ENCODE peak calls at places on chromosomes 13 and 19, in eight cellular contexts. T is SIG-M5, R is sciatic nerve, V is omental fat pad, Z is AG09319, E is GM23338, U is NCI-H1092, F is pancreas. O is an unnamed sample.

GRCh38 chr13:33279414-33279813 is 6.1 kb downstream of the STARD13 start:
- DNase-seq in R (no peak), F (no peak), T (no peak), V (no peak), Z (no peak), E (no peak), U (no peak), O (no peak)

GRCh38 chr13:57030671-57031070 is 110.0 kb upstream of the PRR20A start:
- DNase-seq in U (no peak), R (no peak), E (peak), T (no peak), V (no peak), Z (no peak), F (no peak), O (no peak)

GRCh38 chr19:46224773-46225172 is 4.8 kb upstream of the IGFL1 start:
- DNase-seq in R (no peak), Z (no peak), V (no peak), T (no peak), U (no peak), F (no peak), E (no peak), O (no peak)

GRCh38 chr13:98511435-98511834 is 65.5 kb downstream of the STK24 start:
- DNase-seq in U (no peak), Z (no peak), F (no peak), R (no peak), T (no peak), V (no peak), E (no peak), O (no peak)

GRCh38 chr13:20001351-20001750 is 42.8 kb downstream of the ZMYM2 start:
- DNase-seq in E (no peak), F (no peak), T (no peak), Z (no peak), V (no peak), R (no peak), U (no peak), O (no peak)

GRCh38 chr19:57559008-57559403 is 657 bp downstream of the ZNF550 start:
- DNase-seq in E (peak), V (no peak), Z (no peak), F (peak), U (no peak), T (no peak), R (no peak), O (no peak)

GRCh38 chr13:31433756-31434155 is 234.0 kb downstream of the B3GLCT start:
- DNase-seq in T (no peak), R (no peak), V (no peak), Z (no peak), U (no peak), E (no peak), F (no peak), O (no peak)

GRCh38 chr13:87274209-87274819 is 396.9 kb upstream of the SLITRK5 start:
- DNase-seq in T (no peak), E (peak), U (peak), V (no peak), Z (peak), R (no peak), F (no peak), O (no peak)

GRCh38 chr19:30266687-30267086 is 105.5 kb upstream of the ZNF536 start:
- DNase-seq in E (no peak), U (no peak), F (no peak), R (no peak), V (no peak), T (no peak), Z (no peak), O (no peak)

GRCh38 chr19:5292453-5292842 is 48.2 kb downstream of the PTPRS start:
- DNase-seq in Z (no peak), F (peak), R (no peak), U (no peak), E (no peak), V (no peak), T (no peak), O (no peak)

GRCh38 chr19:49875801-49876421 is 1.2 kb downstream of the AKT1S1 start:
- DNase-seq in T (no peak), F (peak), V (no peak), U (peak), Z (no peak), E (peak), R (peak), O (no peak)

GRCh38 chr13:44373601-44374347 is at the start of gene SERP2:
- DNase-seq in U (no peak), Z (no peak), F (peak), R (peak), V (no peak), E (peak), T (no peak), O (no peak)

GRCh38 chr19:36245210-36246005 is 30.5 kb downstream of the ZNF146 start:
- DNase-seq in V (no peak), E (peak), T (no peak), F (no peak), R (no peak), Z (no peak), U (no peak), O (no peak)

GRCh38 chr19:6663236-6664187 is 6.4 kb downstream of the TNFSF14 start:
- DNase-seq in Z (no peak), U (no peak), E (no peak), T (no peak), V (no peak), F (no peak), R (no peak), O (no peak)

GRCh38 chr13:110471833-110472162 is 89.7 kb downstream of the RAB20 start:
- DNase-seq in E (no peak), V (no peak), R (no peak), U (no peak), F (no peak), Z (no peak), T (peak), O (no peak)

GRCh38 chr13:48783181-48783630 is 129.5 kb downstream of the CYSLTR2 start:
- DNase-seq in Z (peak), U (no peak), F (no peak), T (peak), V (peak), R (peak), E (no peak), O (peak)

GRCh38 chr13:84686458-84686857 is 804.2 kb upstream of the SLITRK1 start:
- DNase-seq in T (no peak), F (no peak), R (no peak), Z (no peak), U (no peak), V (no peak), E (no peak), O (no peak)

GRCh38 chr19:7304200-7304599 is 10.0 kb upstream of the INSR start:
- DNase-seq in E (no peak), F (no peak), V (no peak), R (peak), Z (no peak), T (no peak), U (no peak), O (no peak)

GRCh38 chr19:8965887-8966286 is 44.3 kb downstream of the MUC16 start:
- DNase-seq in U (no peak), E (no peak), V (no peak), F (no peak), R (no peak), Z (no peak), T (no peak), O (no peak)

GRCh38 chr13:59633290-59633689 is 530.4 kb downstream of the DIAPH3 start:
- DNase-seq in T (no peak), F (no peak), R (no peak), V (no peak), Z (no peak), E (no peak), U (no peak), O (no peak)

GRCh38 chr13:49315036-49315565 is 67.4 kb downstream of the CDADC1 start:
- DNase-seq in F (no peak), T (no peak), U (no peak), V (no peak), Z (no peak), R (no peak), E (no peak), O (no peak)

GRCh38 chr13:88068975-88069374 is 397.8 kb downstream of the SLITRK5 start:
- DNase-seq in T (no peak), E (peak), U (no peak), R (no peak), Z (no peak), V (no peak), F (no peak), O (no peak)

GRCh38 chr19:58261968-58262921 is 16.5 kb upstream of the ZNF8 start:
- DNase-seq in R (no peak), T (no peak), V (no peak), E (peak), Z (no peak), U (no peak), F (no peak), O (no peak)

GRCh38 chr13:51122868-51123267 is 11.8 kb upstream of the C13orf42 start:
- DNase-seq in E (no peak), Z (no peak), V (no peak), U (no peak), F (no peak), T (no peak), R (no peak), O (no peak)

GRCh38 chr13:33132644-33133440 is 116.6 kb downstream of the KL start:
- DNase-seq in F (no peak), V (no peak), U (no peak), Z (no peak), R (no peak), T (no peak), E (no peak), O (no peak)

GRCh38 chr19:55188620-55189019 is 8.5 kb upstream of the SYT5 start:
- DNase-seq in F (no peak), U (no peak), R (no peak), E (no peak), T (no peak), V (no peak), Z (no peak), O (no peak)

GRCh38 chr13:102142473-102142826 is 259.4 kb downstream of the FGF14 start:
- DNase-seq in Z (no peak), R (no peak), F (no peak), T (no peak), U (no peak), V (no peak), E (no peak), O (no peak)

GRCh38 chr13:80168089-80168850 is 172.7 kb downstream of the SPRY2 start:
- DNase-seq in T (peak), V (no peak), F (no peak), U (no peak), R (no peak), Z (no peak), E (no peak), O (no peak)

GRCh38 chr19:1213391-1214286 is 8.1 kb downstream of the STK11 start:
- DNase-seq in Z (no peak), R (no peak), T (no peak), V (no peak), F (peak), E (no peak), U (no peak), O (no peak)

GRCh38 chr13:78239681-78240080 is 321.1 kb upstream of the EDNRB start:
- DNase-seq in T (no peak), R (no peak), F (no peak), Z (no peak), U (no peak), V (no peak), E (peak), O (no peak)

GRCh38 chr19:48206402-48207093 is 36.1 kb downstream of the ZSWIM9 start:
- DNase-seq in F (no peak), R (no peak), E (no peak), U (no peak), Z (no peak), V (no peak), T (no peak), O (peak)

GRCh38 chr13:22076658-22077057 is 405.8 kb downstream of the FGF9 start:
- DNase-seq in E (no peak), R (no peak), V (no peak), Z (no peak), F (no peak), U (no peak), T (no peak), O (no peak)

O was measured in NCI-H2029.